ENCODE peak calls at places on chromosomes 11 and 22, in ten cellular contexts. J, G, M, Y, X, P, O, H, A and W are unnamed samples.
A peak's percentile ranks its signal among the peaks of the same experiment; 100 is the strongest.

GRCh38 chr22:30301995-30302809 is 12.9 kb upstream of the CASTOR1 start:
- DNase-seq in J (peak; percentile 77), G (peak; percentile 81), M (no peak), Y (no peak), X (no peak), P (no peak), O (no peak), H (no peak), A (no peak), W (no peak)

GRCh38 chr11:75311858-75312288 is 39.6 kb downstream of the ARRB1 start:
- DNase-seq in J (peak; percentile 84), G (peak; percentile 91), M (peak; percentile 85), Y (no peak), X (peak; percentile 67), P (peak; percentile 96), O (no peak), H (no peak), A (no peak), W (no peak)

GRCh38 chr11:2929511-2929879 is 275 bp upstream of the PHLDA2 start:
- DNase-seq in J (peak; percentile 76), G (peak; percentile 72), M (peak; percentile 66), Y (peak; percentile 40), X (peak; percentile 83), P (no peak), O (no peak), H (peak; percentile 89), A (no peak), W (no peak)

GRCh38 chr11:62603072-62603408 is 1.4 kb upstream of the MTA2 start:
- DNase-seq in J (no peak), G (no peak), M (no peak), Y (no peak), X (no peak), P (no peak), O (peak; percentile 46), H (no peak), A (no peak), W (peak; percentile 71)

GRCh38 chr11:32435152-32435480 is 223 bp downstream of the WT1 start:
- DNase-seq in J (peak; percentile 75), G (no peak), M (no peak), Y (no peak), X (no peak), P (no peak), O (peak; percentile 45), H (no peak), A (no peak), W (peak; percentile 74)

GRCh38 chr11:75107187-75107586 is 10.5 kb upstream of the OR2AT4 start:
- DNase-seq in J (peak; percentile 28), G (no peak), M (no peak), Y (no peak), X (no peak), P (no peak), O (no peak), H (no peak), A (no peak), W (no peak)

GRCh38 chr11:7512525-7513209 is 1.1 kb upstream of the PPFIBP2 start:
- DNase-seq in J (peak; percentile 74), G (peak; percentile 89), M (peak; percentile 91), Y (no peak), X (peak; percentile 74), P (peak; percentile 97), O (peak; percentile 10), H (peak; percentile 68), A (peak; percentile 11), W (peak; percentile 59)

GRCh38 chr11:24239016-24239720 is 257.7 kb upstream of the LUZP2 start:
- DNase-seq in J (peak; percentile 49), G (no peak), M (no peak), Y (no peak), X (no peak), P (no peak), O (no peak), H (no peak), A (no peak), W (no peak)

GRCh38 chr11:27464155-27464759 is 8.3 kb downstream of the LGR4 start:
- DNase-seq in J (peak; percentile 43), G (no peak), M (no peak), Y (no peak), X (peak; percentile 48), P (no peak), O (peak; percentile 55), H (no peak), A (no peak), W (no peak)

GRCh38 chr11:69637956-69638871 is 2.7 kb upstream of the CCND1 start:
- DNase-seq in J (peak; percentile 73), G (peak; percentile 64), M (no peak), Y (no peak), X (peak; percentile 71), P (no peak), O (peak; percentile 98), H (peak; percentile 70), A (no peak), W (peak; percentile 93)

GRCh38 chr22:44807915-44808690 is 55.7 kb downstream of the ARHGAP8 start:
- DNase-seq in J (no peak), G (no peak), M (no peak), Y (no peak), X (no peak), P (no peak), O (peak; percentile 78), H (no peak), A (no peak), W (peak; percentile 87)

GRCh38 chr11:67304511-67305113 is 1.3 kb downstream of the SSH3 start:
- DNase-seq in J (no peak), G (peak; percentile 62), M (no peak), Y (no peak), X (peak; percentile 12), P (no peak), O (no peak), H (no peak), A (no peak), W (peak; percentile 45)

GRCh38 chr11:122138759-122139594 is 23.0 kb upstream of the BLID start:
- DNase-seq in J (no peak), G (no peak), M (no peak), Y (no peak), X (no peak), P (no peak), O (peak; percentile 11), H (no peak), A (no peak), W (peak; percentile 37)

GRCh38 chr11:122681731-122682130 is 26.2 kb downstream of the UBASH3B start:
- DNase-seq in J (no peak), G (no peak), M (no peak), Y (no peak), X (no peak), P (no peak), O (no peak), H (no peak), A (no peak), W (peak; percentile 63)

GRCh38 chr11:2951235-2952110 is 22.3 kb upstream of the PHLDA2 start:
- DNase-seq in J (peak; percentile 52), G (no peak), M (no peak), Y (no peak), X (no peak), P (no peak), O (no peak), H (no peak), A (no peak), W (peak; percentile 28)

GRCh38 chr22:37345863-37346514 is 63.7 kb downstream of the CYTH4 start:
- DNase-seq in J (peak; percentile 98), G (no peak), M (no peak), Y (no peak), X (no peak), P (no peak), O (no peak), H (no peak), A (no peak), W (no peak)

GRCh38 chr22:42601879-42602465 is 12.7 kb downstream of the POLDIP3 start:
- DNase-seq in J (no peak), G (no peak), M (no peak), Y (no peak), X (no peak), P (no peak), O (no peak), H (no peak), A (no peak), W (no peak)
- H3K36me3 ChIP-seq in J (peaks cover 37% of the 10 kb centered on the region), G (peaks cover 52% of the 10 kb centered on the region), M (peaks cover 4% of the 10 kb centered on the region), Y (peaks cover 49% of the 10 kb centered on the region), X (peaks cover 10% of the 10 kb centered on the region), P (peaks cover 73% of the 10 kb centered on the region), O (peaks cover 50% of the 10 kb centered on the region), H (peaks cover 49% of the 10 kb centered on the region), A (peaks cover 43% of the 10 kb centered on the region), W (peaks cover 77% of the 10 kb centered on the region)

GRCh38 chr22:18100781-18101180 is 9.8 kb upstream of the TUBA8 start:
- DNase-seq in J (no peak), G (no peak), M (no peak), Y (no peak), X (no peak), P (no peak), O (no peak), H (no peak), A (no peak), W (peak; percentile 6)
- H3K36me3 ChIP-seq in J (no peaks in the 10 kb centered on the region), G (no peaks in the 10 kb centered on the region), M (no peaks in the 10 kb centered on the region), Y (no peaks in the 10 kb centered on the region), X (no peaks in the 10 kb centered on the region), P (no peaks in the 10 kb centered on the region), O (no peaks in the 10 kb centered on the region), H (no peaks in the 10 kb centered on the region), A (no peaks in the 10 kb centered on the region), W (peaks cover 1% of the 10 kb centered on the region)

DNA sequence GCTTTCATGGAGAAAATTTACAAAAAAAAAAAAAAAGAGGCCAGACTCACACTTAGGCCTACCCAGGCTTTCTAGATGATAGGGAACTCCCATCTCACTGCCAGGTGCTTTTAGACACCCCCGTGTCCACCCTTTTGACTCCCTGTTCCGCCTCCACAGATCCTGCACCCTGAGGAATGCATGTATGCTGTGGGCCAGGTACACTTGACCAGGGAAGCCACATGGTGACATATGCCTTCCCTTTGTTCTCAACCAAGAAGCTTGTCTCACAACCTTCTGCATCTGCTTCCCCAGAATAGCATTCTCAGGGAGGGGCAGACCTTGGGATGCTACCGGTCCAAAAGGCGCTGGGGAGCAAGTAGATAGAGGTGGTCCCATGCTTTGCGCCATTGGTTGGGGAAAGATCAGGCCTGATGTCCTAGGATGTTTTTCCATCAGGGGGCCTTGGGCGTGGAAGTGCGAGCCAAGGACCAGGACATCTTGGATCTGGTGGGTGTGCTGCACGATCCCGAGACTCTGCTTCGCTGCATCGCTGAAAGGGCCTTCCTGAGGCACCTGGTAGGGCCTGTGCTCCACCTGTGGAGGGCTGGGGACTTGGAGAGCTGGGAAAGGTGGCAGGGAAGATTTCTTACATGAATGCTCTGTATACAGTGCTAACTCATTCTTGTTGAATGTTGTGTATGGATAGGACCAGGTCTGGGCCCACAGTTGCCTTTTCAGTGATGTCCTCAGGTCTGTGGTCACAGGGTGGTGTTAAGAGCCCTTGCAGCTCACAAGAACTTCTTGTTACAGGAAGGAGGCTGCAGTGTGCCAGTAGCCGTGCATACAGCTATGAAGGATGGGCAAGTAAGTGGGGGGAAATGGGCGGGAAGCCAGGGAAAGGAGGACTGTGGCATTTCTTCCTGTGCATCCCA is 7.5 kb downstream of the HMBS start:
- DNase-seq in J (peak; percentile 4), G (no peak), M (no peak), Y (no peak), X (no peak), P (no peak), O (no peak), H (no peak), A (no peak), W (no peak)
- H3K36me3 ChIP-seq in J (peaks cover 20% of the 10 kb centered on the region), G (peaks cover 4% of the 10 kb centered on the region), M (no peaks in the 10 kb centered on the region), Y (peaks cover 8% of the 10 kb centered on the region), X (no peaks in the 10 kb centered on the region), P (peaks cover 32% of the 10 kb centered on the region), O (peaks cover 10% of the 10 kb centered on the region), H (no peaks in the 10 kb centered on the region), A (peaks cover 3% of the 10 kb centered on the region), W (peaks cover 50% of the 10 kb centered on the region)

DNA sequence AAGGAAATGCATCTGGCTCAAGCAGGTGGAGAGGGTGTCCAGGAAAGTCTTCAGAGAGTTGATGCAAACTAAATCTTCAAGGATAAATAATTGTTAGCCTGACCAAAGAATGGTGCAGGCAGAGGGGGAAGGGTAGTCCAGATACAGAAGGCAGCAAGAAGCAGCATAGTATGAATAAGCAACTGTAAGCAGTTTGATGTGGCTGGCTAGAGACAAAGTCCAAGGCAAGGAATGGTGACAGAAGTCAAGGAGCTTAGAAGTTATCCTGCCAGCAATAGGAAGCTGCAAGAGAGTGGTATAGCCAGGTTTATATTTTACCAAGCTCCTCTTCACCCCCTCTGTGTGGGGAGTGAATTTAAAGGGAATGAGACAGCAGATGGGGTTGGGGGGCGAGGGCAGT is 14.7 kb downstream of the TRIM3 start:
- DNase-seq in J (no peak), G (no peak), M (no peak), Y (no peak), X (no peak), P (no peak), O (no peak), H (no peak), A (no peak), W (no peak)
- H3K36me3 ChIP-seq in J (peaks cover 5% of the 10 kb centered on the region), G (peaks cover 42% of the 10 kb centered on the region), M (peaks cover 4% of the 10 kb centered on the region), Y (peaks cover 6% of the 10 kb centered on the region), X (peaks cover 13% of the 10 kb centered on the region), P (peaks cover 84% of the 10 kb centered on the region), O (no peaks in the 10 kb centered on the region), H (peaks cover 14% of the 10 kb centered on the region), A (peaks cover 4% of the 10 kb centered on the region), W (peaks cover 7% of the 10 kb centered on the region)